ENCODE peak calls at places on chromosomes 5 and 9, in four cellular contexts. X is psoas muscle, F is astrocyte, R is prostate gland. M is an unnamed sample.

GRCh38 chr5:135151256-135151655 is 117.2 kb upstream of the PITX1 start:
- DNase-seq in X (no peak), F (no peak), R (no peak), M (no peak)

GRCh38 chr5:160843240-160843639 is 8.8 kb downstream of the ATP10B start:
- DNase-seq in X (no peak), F (no peak), R (no peak), M (no peak)

GRCh38 chr5:95864944-95865504 is 42.5 kb upstream of the GLRX start:
- DNase-seq in X (no peak), F (no peak), R (no peak), M (no peak)

GRCh38 chr5:56588636-56589485 is 226.5 kb upstream of the MAP3K1 start:
- DNase-seq in X (peak; percentile 87), F (no peak), R (no peak), M (peak; percentile 66)

GRCh38 chr5:180213256-180213600 is 4.2 kb upstream of the RASGEF1C start:
- DNase-seq in X (no peak), F (no peak), R (no peak), M (no peak)

GRCh38 chr9:127505396-127506116 is 54.2 kb downstream of the LRSAM1 start:
- DNase-seq in X (no peak), F (no peak), R (no peak), M (peak; percentile 49)

GRCh38 chr5:134245101-134245604 is 19.3 kb upstream of the PPP2CA start:
- DNase-seq in X (no peak), F (peak; percentile 80), R (no peak), M (no peak)

GRCh38 chr5:159099049-159099760 is 511 bp downstream of the EBF1 start:
- DNase-seq in X (peak; percentile 51), F (peak; percentile 57), R (no peak), M (peak; percentile 62)

GRCh38 chr9:132739705-132740310 is 69.5 kb downstream of the GTF3C4 start:
- DNase-seq in X (no peak), F (no peak), R (no peak), M (no peak)

GRCh38 chr9:72200452-72200851 is 51.2 kb downstream of the GDA start:
- DNase-seq in X (no peak), F (no peak), R (no peak), M (no peak)

GRCh38 chr5:148957591-148958202 is 105.2 kb downstream of the SH3TC2 start:
- DNase-seq in X (no peak), F (no peak), R (no peak), M (peak; percentile 74)

GRCh38 chr5:15992918-15993317 is 186.7 kb downstream of the MARCHF11 start:
- DNase-seq in X (no peak), F (peak; percentile 74), R (no peak), M (no peak)

GRCh38 chr5:34538026-34538672 is 118.0 kb upstream of the RAI14 start:
- DNase-seq in X (no peak), F (no peak), R (no peak), M (no peak)

GRCh38 chr9:31574006-31574750 is 810.3 kb upstream of the ACO1 start:
- DNase-seq in X (no peak), F (peak; percentile 26), R (no peak), M (no peak)

GRCh38 chr9:119365291-119366027 is 3.8 kb downstream of the BRINP1 start:
- DNase-seq in X (no peak), F (no peak), R (peak; percentile 11), M (peak; percentile 3)

GRCh38 chr5:145902421-145902820 is 29.6 kb upstream of the GRXCR2 start:
- DNase-seq in X (no peak), F (peak; percentile 26), R (peak; percentile 21), M (no peak)

GRCh38 chr5:6948562-6948961 is 235.3 kb downstream of the TENT4A start:
- DNase-seq in X (no peak), F (no peak), R (no peak), M (no peak)

GRCh38 chr5:56587381-56588124 is 227.8 kb upstream of the MAP3K1 start:
- DNase-seq in X (no peak), F (no peak), R (no peak), M (no peak)

GRCh38 chr9:37148181-37148580 is 27.8 kb downstream of the ZCCHC7 start:
- DNase-seq in X (no peak), F (no peak), R (no peak), M (no peak)

GRCh38 chr5:153151558-153151957 is 338.9 kb upstream of the GRIA1 start:
- DNase-seq in X (no peak), F (no peak), R (no peak), M (no peak)

GRCh38 chr9:136387217-136387616 is 12.8 kb downstream of the SNAPC4 start:
- DNase-seq in X (peak; percentile 46), F (no peak), R (no peak), M (no peak)

GRCh38 chr9:98698856-98699255 is 9.9 kb downstream of the GABBR2 start:
- DNase-seq in X (no peak), F (no peak), R (no peak), M (no peak)

GRCh38 chr9:133643362-133643755 is 7.2 kb downstream of the DBH start:
- DNase-seq in X (peak; percentile 22), F (no peak), R (no peak), M (no peak)

GRCh38 chr5:97494465-97494864 is 311.4 kb upstream of the RIOK2 start:
- DNase-seq in X (no peak), F (no peak), R (no peak), M (no peak)

GRCh38 chr9:4740373-4740622 is 704 bp downstream of the AK3 start:
- DNase-seq in X (no peak), F (no peak), R (no peak), M (no peak)

GRCh38 chr5:140881889-140882590 is at the start of gene PCDHA13:
- DNase-seq in X (no peak), F (no peak), R (no peak), M (no peak)

GRCh38 chr5:179617930-179618329 is 5.5 kb downstream of the HNRNPH1 start:
- DNase-seq in X (no peak), F (no peak), R (no peak), M (no peak)

GRCh38 chr5:173643964-173644363 is 27.5 kb upstream of the BOD1 start:
- DNase-seq in X (no peak), F (peak; percentile 16), R (no peak), M (peak; percentile 26)

GRCh38 chr5:66021585-66021984 is 95.2 kb downstream of the ERBIN start:
- DNase-seq in X (no peak), F (no peak), R (no peak), M (no peak)

GRCh38 chr9:111937781-111938426 is 41.3 kb downstream of the UGCG start:
- DNase-seq in X (no peak), F (peak; percentile 85), R (no peak), M (peak; percentile 84)

GRCh38 chr5:116502616-116503015 is 72.0 kb downstream of the SEMA6A start:
- DNase-seq in X (no peak), F (peak; percentile 89), R (no peak), M (no peak)

GRCh38 chr9:77751341-77752091 is 103.4 kb upstream of the GNA14 start:
- DNase-seq in X (no peak), F (peak; percentile 80), R (peak; percentile 64), M (peak; percentile 37)

DNA sequence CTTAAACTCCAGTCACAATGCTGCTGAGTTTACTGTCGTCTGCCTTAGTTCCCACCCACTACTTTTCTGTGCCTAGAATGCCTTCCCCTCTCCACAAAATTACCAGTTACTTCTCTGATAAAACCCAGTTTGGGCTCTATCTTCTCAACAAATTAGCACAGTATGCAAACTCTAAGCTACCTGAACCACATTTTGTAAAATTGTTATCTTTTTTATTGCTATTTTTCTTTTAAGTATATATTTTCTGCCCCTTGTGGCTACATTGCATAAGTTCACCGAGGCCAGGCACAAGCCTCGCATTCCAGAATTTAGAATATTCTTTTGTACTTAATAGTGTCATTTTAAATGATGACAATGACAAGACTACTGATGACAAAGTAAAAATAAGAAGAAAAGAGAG is 60.0 kb downstream of the POU5F2 start:
- DNase-seq in X (no peak), F (no peak), R (no peak), M (no peak)
- TF ChIP-seq CTCF in X (peak; percentile 5), F (peak; percentile 27), R (no peak), M (no peak)

GRCh38 chr9:114538241-114538640 is 33.0 kb upstream of the WHRN start:
- DNase-seq in X (no peak), F (no peak), R (peak; percentile 53), M (peak; percentile 48)
- TF ChIP-seq CTCF in X (no peak), F (peak; percentile 4), R (peak; percentile 46), M (no peak)

DNA sequence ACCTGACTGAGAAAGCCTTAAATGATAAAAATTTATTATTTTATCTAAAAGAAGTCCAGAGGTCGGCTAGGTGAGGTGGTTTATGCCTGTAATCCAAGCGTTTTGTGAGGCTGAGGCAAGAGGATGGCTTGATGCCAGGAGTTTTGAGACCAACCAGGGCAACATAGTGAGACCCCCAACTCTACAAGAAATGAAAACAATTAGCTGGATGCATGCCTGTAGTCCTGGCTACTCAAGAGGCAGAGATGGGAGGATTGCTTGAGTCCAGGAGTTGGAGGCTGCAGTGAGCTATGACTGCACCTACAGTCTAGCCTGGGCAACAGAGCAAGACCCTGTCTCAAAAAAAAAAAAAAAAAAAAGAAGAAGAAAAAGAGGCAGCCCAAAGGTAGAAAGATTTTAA is 179.9 kb upstream of the KIF2A start:
- DNase-seq in X (no peak), F (no peak), R (no peak), M (no peak)
- TF ChIP-seq CTCF in X (no peak), F (no peak), R (no peak), M (no peak)

DNA sequence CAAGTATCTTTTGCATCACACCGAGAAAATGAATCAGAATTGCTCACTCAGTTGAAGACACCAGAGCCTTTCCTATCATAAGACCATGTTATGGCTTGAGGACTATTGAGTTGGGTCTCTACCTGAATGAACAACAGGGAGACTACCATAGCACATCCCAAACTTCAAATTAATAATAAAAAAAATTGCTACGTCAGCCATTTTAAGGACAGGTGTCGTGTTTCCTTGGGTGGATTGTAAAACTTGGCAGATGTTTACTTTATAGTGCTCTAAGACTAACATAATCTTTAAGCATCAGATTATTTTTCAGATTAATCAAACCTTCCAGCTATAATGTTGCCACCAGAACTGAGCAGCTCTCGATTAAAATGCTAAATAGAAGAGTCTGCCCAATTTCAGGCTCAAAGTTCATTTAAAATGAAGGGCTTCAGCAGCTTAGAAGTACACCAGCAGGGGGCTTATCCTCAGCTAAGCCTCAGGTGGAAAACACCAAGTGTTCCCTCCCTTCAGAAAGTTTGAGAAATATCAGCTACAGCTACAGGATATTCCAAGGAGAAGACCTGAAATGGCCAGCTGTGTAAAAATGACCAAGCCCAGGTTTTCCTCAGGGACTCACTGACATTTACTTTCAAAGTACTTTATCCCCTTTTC is 395.5 kb downstream of the DTWD2 start:
- DNase-seq in X (no peak), F (no peak), R (no peak), M (no peak)
- TF ChIP-seq CTCF in X (no peak), F (no peak), R (no peak), M (no peak)

GRCh38 chr5:107964722-107965121 is 294.0 kb upstream of the EFNA5 start:
- DNase-seq in X (no peak), F (no peak), R (no peak), M (no peak)
- TF ChIP-seq CTCF in X (no peak), F (no peak), R (no peak), M (no peak)

DNA sequence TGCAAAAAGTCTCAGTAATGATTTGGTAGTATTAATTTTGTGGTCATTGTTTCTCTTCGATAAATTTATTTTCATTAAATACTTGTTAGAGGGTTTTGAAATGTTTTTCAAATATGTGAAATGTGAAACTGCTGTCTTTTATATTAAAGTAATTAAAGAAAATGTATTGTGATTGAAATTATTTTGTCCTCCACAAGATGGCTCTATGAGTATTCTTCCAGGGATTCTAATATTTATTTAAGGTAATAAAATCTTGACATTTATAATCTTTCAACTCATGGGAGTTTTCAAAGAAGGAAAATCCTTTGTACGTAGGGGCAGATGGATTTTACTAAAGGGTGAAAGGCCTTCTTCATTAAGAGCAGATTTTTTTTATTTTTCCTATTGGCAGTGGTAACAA is 19.3 kb downstream of the ISOC1 start:
- DNase-seq in X (no peak), F (no peak), R (no peak), M (no peak)
- TF ChIP-seq CTCF in X (no peak), F (no peak), R (peak; percentile 38), M (no peak)

GRCh38 chr9:126397056-126397455 is 70.4 kb downstream of the MVB12B start:
- DNase-seq in X (no peak), F (no peak), R (no peak), M (peak; percentile 93)
- TF ChIP-seq CTCF in X (no peak), F (no peak), R (peak; percentile 26), M (peak; percentile 61)